ENCODE peak calls at places on chromosome 2, in seven cellular contexts. S is aorta; E is stomach; O is CD4-positive, alpha-beta T cell; D is lower lobe of right lung; F is fibroblast of lung; X is AG09309. G is an unnamed sample.

GRCh38 chr2:70993689-70993986 is 1.0 kb downstream of the TEX261 start:
- DNase-seq in D (no peak), X (no peak), O (no peak), S (peak; percentile 11), E (no peak), F (no peak), G (no peak)

GRCh38 chr2:12931211-12931844 is 214.6 kb downstream of the TRIB2 start:
- DNase-seq in S (no peak), X (no peak), F (peak; percentile 59), D (no peak), E (no peak), O (no peak), G (no peak)

GRCh38 chr2:207792244-207792785 is 22.6 kb upstream of the FZD5 start:
- DNase-seq in S (no peak), F (peak; percentile 84), X (no peak), E (no peak), O (no peak), D (no peak), G (peak; percentile 35)

GRCh38 chr2:210169871-210170441 is 1.3 kb downstream of the KANSL1L start:
- DNase-seq in E (no peak), O (no peak), F (peak; percentile 78), D (peak; percentile 58), X (peak; percentile 64), S (no peak), G (no peak)

GRCh38 chr2:205614965-205615364 is 67.3 kb upstream of the NRP2 start:
- DNase-seq in F (no peak), X (no peak), O (no peak), E (no peak), S (no peak), D (no peak), G (no peak)

GRCh38 chr2:98828793-98829371 is 98.0 kb upstream of the MGAT4A start:
- DNase-seq in X (no peak), D (no peak), O (no peak), E (no peak), F (no peak), S (no peak), G (no peak)

GRCh38 chr2:23460983-23461382 is 76.0 kb downstream of the KLHL29 start:
- DNase-seq in F (no peak), S (no peak), D (no peak), E (no peak), X (no peak), O (no peak), G (no peak)

GRCh38 chr2:88269832-88270231 is 99.7 kb downstream of the THNSL2 start:
- DNase-seq in O (no peak), X (no peak), F (no peak), E (no peak), D (no peak), S (no peak), G (no peak)

GRCh38 chr2:13884271-13884976 is 748.1 kb upstream of the LRATD1 start:
- DNase-seq in F (peak; percentile 1), S (no peak), E (no peak), D (no peak), O (no peak), X (no peak), G (no peak)

GRCh38 chr2:20037660-20038059 is 13.8 kb downstream of the LAPTM4A start:
- DNase-seq in O (no peak), X (no peak), D (no peak), S (no peak), F (no peak), E (no peak), G (no peak)

GRCh38 chr2:17309741-17310339 is 208.4 kb downstream of the RAD51AP2 start:
- DNase-seq in D (no peak), E (peak; percentile 40), O (no peak), F (peak; percentile 55), S (no peak), X (no peak), G (peak; percentile 41)

GRCh38 chr2:118807668-118808428 is 39.6 kb downstream of the EN1 start:
- DNase-seq in D (no peak), O (no peak), E (no peak), S (no peak), F (no peak), X (no peak), G (no peak)

GRCh38 chr2:172745636-172746035 is 10.0 kb downstream of the RAPGEF4 start:
- DNase-seq in O (no peak), S (no peak), F (peak; percentile 84), E (no peak), X (no peak), D (no peak), G (no peak)

GRCh38 chr2:3179208-3179607 is 198.4 kb downstream of the EIPR1 start:
- DNase-seq in O (no peak), F (no peak), D (no peak), E (no peak), S (no peak), X (no peak), G (no peak)

GRCh38 chr2:223585691-223586090 is 16.5 kb downstream of the SCG2 start:
- DNase-seq in E (no peak), D (no peak), F (peak; percentile 42), O (no peak), S (no peak), X (no peak), G (no peak)

GRCh38 chr2:119174216-119174992 is 15.9 kb upstream of the C1QL2 start:
- DNase-seq in O (peak; percentile 54), D (peak; percentile 66), E (peak; percentile 40), X (no peak), F (no peak), S (no peak), G (peak; percentile 10)

GRCh38 chr2:145769053-145769716 is 1249.3 kb upstream of the ZEB2 start:
- DNase-seq in S (no peak), D (no peak), E (no peak), O (no peak), X (no peak), F (no peak), G (no peak)

GRCh38 chr2:238242731-238243495 is 3.1 kb upstream of the HES6 start:
- DNase-seq in D (no peak), O (no peak), F (no peak), X (no peak), E (peak; percentile 46), S (no peak), G (no peak)

GRCh38 chr2:46747297-46747818 is 168.2 kb downstream of the MCFD2 start:
- DNase-seq in X (no peak), F (peak; percentile 55), O (no peak), E (no peak), D (no peak), S (no peak), G (no peak)

GRCh38 chr2:96095116-96095636 is 21.2 kb downstream of the ADRA2B start:
- DNase-seq in O (no peak), E (peak; percentile 22), F (no peak), X (no peak), D (peak; percentile 24), S (no peak), G (no peak)

GRCh38 chr2:147547425-147547824 is 297.4 kb upstream of the ACVR2A start:
- DNase-seq in F (peak; percentile 78), E (no peak), D (no peak), S (no peak), O (no peak), X (no peak), G (no peak)

GRCh38 chr2:20990446-20990988 is 53.4 kb downstream of the APOB start:
- DNase-seq in S (no peak), X (no peak), F (no peak), E (no peak), D (no peak), O (no peak), G (no peak)

GRCh38 chr2:85811173-85811849 is 57.5 kb downstream of the ATOH8 start:
- DNase-seq in D (no peak), F (peak; percentile 70), S (peak; percentile 82), E (peak; percentile 45), O (no peak), X (peak; percentile 45), G (peak; percentile 76)

GRCh38 chr2:74522516-74522915 is 3.5 kb downstream of the DQX1 start:
- DNase-seq in D (no peak), E (no peak), X (no peak), F (no peak), O (no peak), S (no peak), G (no peak)

GRCh38 chr2:179211355-179211754 is 53.3 kb downstream of the SESTD1 start:
- DNase-seq in E (no peak), D (no peak), F (no peak), O (no peak), X (no peak), S (no peak), G (no peak)

GRCh38 chr2:128416366-128416765 is 97.7 kb upstream of the HS6ST1 start:
- DNase-seq in S (no peak), D (no peak), E (peak; percentile 23), X (no peak), F (no peak), O (no peak), G (no peak)

GRCh38 chr2:123840016-123840415 is 185.1 kb upstream of the CNTNAP5 start:
- DNase-seq in X (no peak), D (no peak), O (no peak), S (no peak), E (no peak), F (no peak), G (no peak)

GRCh38 chr2:48545244-48545643 is 15.3 kb downstream of the STON1 start:
- DNase-seq in F (no peak), O (no peak), S (no peak), D (no peak), E (no peak), X (no peak), G (no peak)

GRCh38 chr2:149989447-149990063 is 402.0 kb upstream of the MMADHC start:
- DNase-seq in X (no peak), E (peak; percentile 55), O (no peak), S (no peak), F (peak; percentile 76), D (no peak), G (peak; percentile 17)

GRCh38 chr2:38374978-38375377 is 2.1 kb downstream of the ATL2 start:
- DNase-seq in X (no peak), E (no peak), D (no peak), F (no peak), S (no peak), O (no peak), G (no peak)

GRCh38 chr2:149040451-149040850 is 2.0 kb downstream of the LYPD6B start:
- DNase-seq in F (no peak), X (no peak), D (no peak), S (no peak), E (no peak), O (peak; percentile 15), G (no peak)

GRCh38 chr2:58686757-58687156 is 445.6 kb upstream of the FANCL start:
- DNase-seq in E (no peak), F (no peak), X (no peak), O (no peak), S (no peak), D (no peak), G (no peak)